ENCODE peak calls at places on chromosomes 16 and 17, in seven cellular contexts. A, E, O, C, D, F and Y are unnamed samples. For H3K4me1, the result is how much of the 10 kb centered on the place peaks cover.

GRCh38 chr17:6305613-6306360 is 129.1 kb downstream of the AIPL1 start:
- DNase-seq in A (no peak), D (no peak), E (no peak), C (no peak), O (no peak), F (no peak), Y (no peak)

GRCh38 chr17:37045271-37045946 is 96.7 kb downstream of the AATF start:
- DNase-seq in E (no peak), F (no peak), D (no peak), C (no peak), O (no peak), A (no peak), Y (no peak)

GRCh38 chr17:12020595-12021590 is at the start of gene MAP2K4:
- DNase-seq in C (peak), D (peak), E (peak), A (peak), F (peak), O (peak), Y (peak)

GRCh38 chr16:51071326-51071725 is 79.7 kb downstream of the SALL1 start:
- DNase-seq in O (no peak), A (no peak), F (no peak), D (no peak), C (no peak), E (no peak), Y (no peak)

GRCh38 chr17:63932008-63932561 is at the start of gene CD79B:
- DNase-seq in C (no peak), O (no peak), E (no peak), F (no peak), D (no peak), A (no peak), Y (no peak)

GRCh38 chr16:50428116-50428515 is 59.3 kb upstream of the BRD7 start:
- DNase-seq in D (no peak), A (no peak), F (no peak), O (no peak), E (no peak), C (no peak), Y (peak)

GRCh38 chr17:39929657-39930407 is 2.3 kb downstream of the LRRC3C start:
- DNase-seq in E (peak), D (no peak), F (no peak), O (no peak), A (no peak), C (no peak), Y (no peak)

GRCh38 chr16:50021509-50021908 is 3.5 kb upstream of the CNEP1R1 start:
- DNase-seq in A (no peak), E (no peak), C (peak), D (no peak), F (no peak), O (no peak), Y (no peak)

GRCh38 chr17:17067277-17067676 is 25.0 kb downstream of the MPRIP start:
- DNase-seq in D (no peak), A (peak), C (no peak), E (peak), F (no peak), O (no peak), Y (no peak)

GRCh38 chr16:86897486-86897885 is 319.1 kb downstream of the FOXL1 start:
- DNase-seq in E (no peak), D (no peak), C (no peak), A (no peak), O (no peak), F (no peak), Y (no peak)

GRCh38 chr17:29640413-29640812 is 17.7 kb upstream of the CORO6 start:
- DNase-seq in E (peak), O (no peak), F (peak), D (no peak), A (no peak), C (no peak), Y (no peak)

GRCh38 chr16:89170346-89171215 is 967 bp upstream of the CDH15 start:
- DNase-seq in D (no peak), E (no peak), A (peak), F (no peak), O (no peak), C (peak), Y (no peak)

GRCh38 chr16:48041861-48042435 is 113.8 kb downstream of the ABCC12 start:
- DNase-seq in O (no peak), A (no peak), D (no peak), F (no peak), C (peak), E (no peak), Y (no peak)

GRCh38 chr17:44556114-44556853 is 1.0 kb upstream of the FZD2 start:
- DNase-seq in O (peak), A (no peak), D (no peak), F (peak), E (peak), C (peak), Y (no peak)

GRCh38 chr16:20904507-20905079 is 4.0 kb downstream of the LYRM1 start:
- DNase-seq in E (peak), D (no peak), C (no peak), A (no peak), O (no peak), F (no peak), Y (no peak)

GRCh38 chr17:34146440-34147043 is 108.5 kb upstream of the CCL2 start:
- DNase-seq in E (no peak), A (peak), O (peak), F (no peak), C (peak), D (peak), Y (no peak)

GRCh38 chr17:7478276-7479138 is 924 bp downstream of the ZBTB4 start:
- DNase-seq in A (peak), F (peak), E (peak), O (peak), D (no peak), C (peak), Y (no peak)

GRCh38 chr17:45005700-45006099 is 37.6 kb upstream of the C1QL1 start:
- DNase-seq in C (no peak), A (no peak), O (no peak), F (no peak), D (no peak), E (no peak), Y (no peak)

GRCh38 chr17:83189673-83190385 is 110.4 kb downstream of the METRNL start:
- DNase-seq in F (no peak), C (peak), E (peak), O (peak), A (peak), D (peak), Y (no peak)

GRCh38 chr17:69480197-69480596 is 65.7 kb downstream of the MAP2K6 start:
- DNase-seq in D (no peak), O (no peak), F (peak), C (no peak), E (no peak), A (no peak), Y (no peak)

GRCh38 chr16:68355447-68356248 is 44.8 kb downstream of the PRMT7 start:
- DNase-seq in C (no peak), D (no peak), E (no peak), F (no peak), O (peak), A (no peak), Y (no peak)
- TF ChIP-seq CTCF in C (no peak), D (no peak), E (no peak), F (no peak), O (no peak), A (no peak), Y (no peak)

DNA sequence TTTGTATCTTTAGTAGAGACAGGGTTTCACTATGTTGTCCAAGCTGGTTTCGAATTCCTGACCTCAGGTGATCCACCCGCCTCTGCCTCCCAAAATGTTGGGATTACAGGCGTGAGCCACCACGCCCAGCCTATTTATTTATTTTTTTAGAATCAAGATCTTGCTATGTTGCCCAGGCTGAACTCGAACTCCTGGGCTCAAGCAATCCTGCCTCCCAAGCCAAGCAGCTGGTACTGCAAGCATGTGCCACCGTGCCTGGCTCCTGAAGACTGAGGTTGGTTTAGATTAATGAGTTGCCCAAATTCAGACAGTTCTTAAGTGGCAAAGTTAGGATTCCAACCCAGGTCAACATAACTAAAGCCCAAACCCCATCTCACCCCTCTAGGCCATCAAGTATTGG is 7.9 kb downstream of the SLC52A1 start:
- DNase-seq in A (no peak), O (no peak), E (no peak), F (no peak), D (no peak), C (no peak), Y (no peak)
- H3K4me1 ChIP-seq in A (under half), O (under half), E (under half), F (under half), D (under half), C (under half), Y (under half)

DNA sequence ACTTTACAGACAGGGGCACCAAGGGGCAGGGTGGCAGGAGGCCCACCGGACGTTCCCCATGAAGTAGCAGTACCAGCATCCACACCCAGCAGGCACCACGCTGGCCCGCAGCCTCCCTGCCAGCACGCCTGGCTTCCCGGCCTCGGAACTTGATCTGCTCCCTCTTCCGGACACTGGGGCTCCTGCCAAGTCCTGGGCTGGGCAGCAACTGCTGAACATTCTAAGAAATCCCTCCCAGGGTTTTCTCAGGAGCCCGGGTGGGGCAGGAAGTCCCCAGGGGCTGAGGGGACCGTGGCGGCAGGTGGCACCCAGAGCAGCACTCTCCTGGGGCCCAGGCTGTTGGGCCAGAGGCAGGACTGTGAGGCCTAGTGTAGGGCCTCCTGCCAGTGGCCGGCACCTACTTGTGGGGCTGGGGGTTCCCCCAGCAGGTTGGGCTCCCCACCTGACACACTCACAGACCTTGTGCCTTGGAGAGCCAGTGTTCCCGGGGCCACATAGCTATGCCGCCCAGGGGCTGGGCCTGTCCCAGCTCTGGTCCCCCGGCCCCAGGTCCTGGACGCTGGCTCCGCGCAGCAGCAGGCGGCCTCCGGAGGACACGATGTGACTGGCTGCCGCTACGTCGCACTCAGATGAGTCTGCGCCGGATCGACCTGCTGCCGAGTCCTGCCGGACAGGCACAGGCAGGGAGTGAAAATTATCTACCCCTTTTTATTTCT is 86.2 kb upstream of the CBX4 start:
- DNase-seq in C (no peak), A (peak), F (peak), D (peak), E (peak), O (peak), Y (no peak)
- TF ChIP-seq CTCF in C (no peak), A (peak), F (no peak), D (no peak), E (peak), O (no peak), Y (no peak)

DNA sequence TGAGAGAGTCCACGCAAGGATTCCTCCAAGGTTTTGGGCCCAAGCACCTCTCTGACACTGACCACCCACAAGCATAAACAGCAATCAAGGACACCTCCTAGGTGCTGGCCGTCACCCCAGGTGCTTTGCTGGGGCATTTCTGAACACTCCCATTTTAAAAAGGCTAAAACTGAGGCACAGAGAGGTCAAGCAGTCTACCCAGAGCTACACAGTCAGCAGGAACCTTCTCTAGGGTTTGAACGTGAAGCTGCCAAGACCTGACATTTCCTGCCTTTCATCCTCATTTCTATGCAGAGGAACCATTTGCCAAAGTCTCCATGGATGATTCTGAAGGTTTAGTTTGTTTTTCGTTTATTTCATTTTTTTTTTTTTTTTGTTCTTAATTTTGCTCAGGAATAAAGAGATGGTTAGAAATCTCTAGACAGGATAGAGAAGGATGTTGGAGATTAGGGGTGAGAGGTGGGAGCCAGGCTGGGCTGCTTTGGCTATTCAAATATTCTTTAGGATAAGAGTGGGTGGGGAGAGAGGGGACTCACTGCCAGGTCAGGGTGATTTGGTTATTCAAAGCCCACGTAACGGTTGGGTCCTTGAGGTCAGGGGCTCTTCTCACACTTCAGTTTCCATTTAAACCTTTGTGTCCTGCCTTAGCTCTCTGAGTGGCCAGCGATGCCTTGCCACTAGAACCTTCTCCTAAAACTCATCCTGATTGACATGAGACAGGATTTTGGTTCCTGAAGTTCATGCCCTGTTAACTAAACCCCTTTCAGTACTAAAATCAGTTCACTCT is 6.2 kb downstream of the PLCG2 start:
- DNase-seq in E (no peak), O (no peak), D (no peak), C (no peak), A (no peak), F (no peak), Y (no peak)
- H3K4me1 ChIP-seq in E (under half), O (under half), D (under half), C (under half), A (under half), F (under half), Y (under half)

GRCh38 chr16:29784901-29785500 is 5.5 kb upstream of the KIF22 start:
- DNase-seq in E (peak), F (peak), O (peak), A (peak), C (peak), D (peak), Y (no peak)
- TF ChIP-seq CTCF in E (peak), F (peak), O (peak), A (peak), C (peak), D (peak), Y (peak)

DNA sequence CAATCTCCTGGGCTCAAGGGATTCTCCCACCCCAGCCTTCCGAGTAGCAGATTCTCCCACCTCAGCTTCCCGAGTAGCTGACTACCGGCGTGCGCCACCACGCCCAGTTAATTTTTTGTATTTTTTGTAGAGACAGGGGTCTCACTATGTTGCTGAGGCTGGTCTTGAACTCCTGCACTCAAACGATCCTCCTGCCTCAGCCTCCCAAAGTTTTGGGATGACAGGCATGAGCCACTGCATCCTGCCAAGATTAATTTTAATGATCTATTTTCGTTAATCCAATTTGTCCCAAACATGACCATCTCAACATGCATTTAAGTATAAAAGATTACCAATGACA is 1.2 kb downstream of the ZC3H7A start:
- DNase-seq in D (no peak), C (no peak), O (no peak), A (no peak), E (no peak), F (no peak), Y (no peak)
- H3K4me1 ChIP-seq in D (under half), C (half or more), O (under half), A (half or more), E (under half), F (half or more), Y (half or more)

DNA sequence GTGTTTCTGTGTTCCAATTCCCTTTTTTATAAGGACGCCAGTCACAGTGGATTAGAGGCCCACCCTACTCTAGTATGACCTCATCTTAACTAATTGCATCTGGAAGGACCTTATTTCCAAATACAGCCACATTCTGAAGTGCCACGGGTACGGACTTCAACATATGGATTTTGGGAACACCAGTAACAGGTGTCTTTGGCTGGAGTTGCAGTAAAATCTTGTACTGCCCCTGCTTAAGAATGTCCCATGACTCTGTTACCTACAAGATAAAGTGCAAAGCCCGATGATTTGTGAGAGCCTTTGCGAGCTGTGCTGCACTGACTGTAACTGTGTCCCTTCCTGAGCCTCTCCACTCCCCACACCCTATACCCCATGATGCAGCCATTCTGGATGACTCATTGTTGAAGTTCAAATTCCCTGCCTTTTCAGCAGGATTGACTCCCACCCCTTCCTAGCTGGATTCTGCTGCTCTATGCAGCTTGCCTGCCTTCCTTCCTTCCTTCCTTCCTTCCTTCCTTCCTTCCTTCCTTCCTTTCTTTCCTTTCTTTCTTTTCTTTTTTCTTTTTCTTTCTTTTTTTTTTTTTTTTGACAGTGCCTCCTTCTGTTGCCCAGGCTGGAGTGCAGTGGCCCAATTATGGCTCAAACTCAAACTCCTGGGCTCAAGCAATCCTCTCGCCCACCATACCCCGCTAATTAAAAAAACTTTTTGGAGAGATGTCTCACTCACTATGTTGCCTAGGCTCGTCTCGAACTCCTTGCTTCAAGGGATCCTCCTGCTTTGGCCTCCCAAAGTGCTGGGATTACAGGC is 2.1 kb downstream of the HCRT start:
- DNase-seq in E (peak), F (no peak), C (peak), A (no peak), D (no peak), O (no peak), Y (no peak)
- TF ChIP-seq CTCF in E (no peak), F (no peak), C (no peak), A (no peak), D (no peak), O (peak), Y (no peak)